ENCODE peak calls at places on chromosomes 1 and 21, in six cellular contexts. Q, X, Y, K, H and N are unnamed samples.
A peak's percentile ranks its signal among the peaks of the same experiment; 100 is the strongest.

GRCh38 chr1:50978852-50979781 is 9.1 kb downstream of the CDKN2C start:
- DNase-seq in Q (no peak), X (no peak), Y (no peak), K (no peak), H (no peak), N (no peak)

GRCh38 chr1:112395261-112395831 is 668 bp upstream of the CTTNBP2NL start:
- DNase-seq in Q (no peak), X (no peak), Y (no peak), K (no peak), H (no peak), N (no peak)

GRCh38 chr1:200319143-200319542 is 90.7 kb downstream of the ZNF281 start:
- DNase-seq in Q (no peak), X (no peak), Y (no peak), K (no peak), H (no peak), N (no peak)

GRCh38 chr1:35808376-35809155 is 750 bp downstream of the AGO4 start:
- DNase-seq in Q (no peak), X (peak; percentile 33), Y (no peak), K (peak; percentile 26), H (no peak), N (no peak)

GRCh38 chr1:230340778-230341546 is 85.2 kb downstream of the PGBD5 start:
- DNase-seq in Q (no peak), X (no peak), Y (no peak), K (no peak), H (no peak), N (no peak)

GRCh38 chr1:119587328-119587727 is 60.7 kb downstream of the ZNF697 start:
- DNase-seq in Q (peak; percentile 75), X (no peak), Y (no peak), K (no peak), H (peak; percentile 39), N (no peak)

GRCh38 chr1:48966583-48966982 is 189.9 kb upstream of the BEND5 start:
- DNase-seq in Q (no peak), X (no peak), Y (no peak), K (peak; percentile 4), H (no peak), N (no peak)

GRCh38 chr1:234750922-234751595 is 141.1 kb upstream of the IRF2BP2 start:
- DNase-seq in Q (no peak), X (no peak), Y (no peak), K (no peak), H (no peak), N (no peak)

GRCh38 chr1:11335417-11336070 is 62.5 kb downstream of the UBIAD1 start:
- DNase-seq in Q (no peak), X (no peak), Y (no peak), K (no peak), H (no peak), N (peak; percentile 66)

GRCh38 chr1:205961970-205962820 is 18.9 kb upstream of the SLC26A9 start:
- DNase-seq in Q (peak; percentile 50), X (no peak), Y (peak; percentile 7), K (peak; percentile 100), H (no peak), N (no peak)

GRCh38 chr1:184386271-184387068 is at the start of gene C1orf21:
- DNase-seq in Q (peak; percentile 35), X (peak; percentile 84), Y (peak; percentile 84), K (peak; percentile 93), H (peak; percentile 51), N (peak; percentile 90)
- TF ChIP-seq CTCF in Q (no peak), X (no peak), Y (no peak), K (no peak), H (no peak), N (no peak)

DNA sequence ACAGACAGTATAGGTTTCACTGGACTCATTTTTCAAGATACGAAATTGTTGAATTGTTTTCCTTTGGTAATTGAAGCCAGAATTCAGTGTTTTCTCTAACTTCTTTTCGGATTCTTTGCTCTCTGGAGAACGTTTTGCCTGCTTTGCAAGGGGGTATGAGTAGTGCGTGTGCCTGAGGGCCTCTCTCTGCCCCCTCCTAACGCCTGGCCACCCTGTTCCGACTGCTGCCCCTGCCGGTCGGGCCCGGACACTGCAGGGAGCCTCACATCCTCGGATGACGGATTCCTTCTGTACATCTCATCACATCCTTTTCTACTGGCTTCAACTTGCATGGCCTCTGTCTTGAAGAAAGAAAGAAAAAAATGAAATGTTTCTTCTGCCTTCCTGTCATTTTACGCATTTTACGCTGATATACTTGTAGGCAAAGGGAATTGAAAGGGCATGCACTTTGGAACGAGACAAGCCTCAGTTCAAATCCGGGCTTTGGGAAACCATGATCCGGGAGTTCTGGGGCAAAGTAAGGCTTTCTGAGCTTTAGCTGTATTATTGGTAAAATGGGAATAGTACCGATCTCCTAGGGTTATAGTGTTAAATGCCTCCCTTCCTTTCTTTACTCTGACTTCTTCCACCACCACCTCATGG is 65.1 kb downstream of the DISC1 start:
- DNase-seq in Q (no peak), X (peak; percentile 76), Y (peak; percentile 47), K (no peak), H (no peak), N (no peak)
- TF ChIP-seq CTCF in Q (peak; percentile 85), X (peak; percentile 90), Y (peak; percentile 56), K (peak; percentile 62), H (peak; percentile 83), N (no peak)

GRCh38 chr1:163069142-163069541 is at the start of gene RGS4:
- DNase-seq in Q (peak; percentile 85), X (peak; percentile 93), Y (peak; percentile 98), K (peak; percentile 34), H (peak; percentile 95), N (no peak)
- TF ChIP-seq CTCF in Q (peak; percentile 63), X (peak; percentile 66), Y (peak; percentile 92), K (no peak), H (peak; percentile 69), N (no peak)

GRCh38 chr21:44353200-44353970 is at the start of gene TRPM2:
- DNase-seq in Q (no peak), X (no peak), Y (no peak), K (peak; percentile 37), H (no peak), N (no peak)
- TF ChIP-seq CTCF in Q (no peak), X (no peak), Y (no peak), K (no peak), H (no peak), N (no peak)

GRCh38 chr1:211741116-211741515 is 65.7 kb upstream of the NEK2 start:
- DNase-seq in Q (no peak), X (no peak), Y (no peak), K (peak; percentile 31), H (no peak), N (no peak)
- TF ChIP-seq CTCF in Q (no peak), X (peak; percentile 45), Y (no peak), K (no peak), H (no peak), N (no peak)

GRCh38 chr1:23664837-23665795 is 26.5 kb upstream of the RPL11 start:
- DNase-seq in Q (no peak), X (no peak), Y (no peak), K (peak; percentile 46), H (no peak), N (no peak)
- TF ChIP-seq CTCF in Q (peak; percentile 36), X (peak; percentile 74), Y (peak; percentile 40), K (peak; percentile 47), H (peak; percentile 24), N (peak; percentile 29)

GRCh38 chr1:67855944-67856343 is 22.7 kb upstream of the GNG12 start:
- DNase-seq in Q (no peak), X (no peak), Y (peak; percentile 84), K (no peak), H (no peak), N (no peak)

GRCh38 chr1:67851800-67852199 is 18.5 kb upstream of the GNG12 start:
- DNase-seq in Q (no peak), X (no peak), Y (no peak), K (no peak), H (no peak), N (no peak)

GRCh38 chr1:67850611-67851075 is 17.4 kb upstream of the GNG12 start:
- DNase-seq in Q (peak; percentile 85), X (no peak), Y (peak; percentile 92), K (peak; percentile 97), H (peak; percentile 67), N (no peak)

GRCh38 chr1:67855444-67855843 is 22.2 kb upstream of the GNG12 start:
- DNase-seq in Q (no peak), X (no peak), Y (peak; percentile 22), K (no peak), H (no peak), N (no peak)

GRCh38 chr1:67853704-67854103 is 20.4 kb upstream of the GNG12 start:
- DNase-seq in Q (peak; percentile 37), X (peak; percentile 95), Y (peak; percentile 86), K (peak; percentile 71), H (peak; percentile 74), N (no peak)
- TF ChIP-seq CTCF in Q (peak; percentile 92), X (peak; percentile 95), Y (peak; percentile 97), K (peak; percentile 92), H (peak; percentile 95), N (no peak)